ENCODE peak calls at places on chromosome 9, in five cellular contexts. G is HepG2, X is AG09309, M is heart right ventricle, A is fibroblast of pulmonary artery. F is an unnamed sample.

GRCh38 chr9:118961857-118962256 is 407.4 kb downstream of the BRINP1 start:
- DNase-seq in G (no peak), X (peak), M (no peak), A (peak), F (peak)

GRCh38 chr9:136228107-136228875 is 17.3 kb downstream of the QSOX2 start:
- DNase-seq in G (peak), X (no peak), M (no peak), A (peak), F (no peak)

GRCh38 chr9:110142868-110143866 is 64.8 kb downstream of the C9orf152 start:
- DNase-seq in G (no peak), X (no peak), M (no peak), A (no peak), F (no peak)

GRCh38 chr9:92983984-92984589 is 36.8 kb downstream of the FGD3 start:
- DNase-seq in G (no peak), X (no peak), M (no peak), A (no peak), F (no peak)

GRCh38 chr9:21974542-21975409 is 19.4 kb downstream of the CDKN2A start:
- DNase-seq in G (no peak), X (no peak), M (no peak), A (peak), F (no peak)

GRCh38 chr9:19456996-19457693 is 48.3 kb downstream of the ACER2 start:
- DNase-seq in G (peak), X (peak), M (peak), A (peak), F (peak)

GRCh38 chr9:614421-614820 is 227.1 kb upstream of the DMRT1 start:
- DNase-seq in G (peak), X (no peak), M (peak), A (peak), F (no peak)

GRCh38 chr9:4276856-4277255 is 23.0 kb downstream of the GLIS3 start:
- DNase-seq in G (no peak), X (no peak), M (no peak), A (no peak), F (no peak)

GRCh38 chr9:438961-439768 is 224.5 kb downstream of the DOCK8 start:
- DNase-seq in G (no peak), X (no peak), M (no peak), A (peak), F (no peak)

GRCh38 chr9:2755285-2755684 is 38.0 kb downstream of the KCNV2 start:
- DNase-seq in G (no peak), X (no peak), M (no peak), A (no peak), F (no peak)

GRCh38 chr9:98491778-98492177 is 217.0 kb downstream of the GABBR2 start:
- DNase-seq in G (no peak), X (no peak), M (peak), A (peak), F (peak)

GRCh38 chr9:16526380-16526779 is 344.1 kb downstream of the BNC2 start:
- DNase-seq in G (no peak), X (no peak), M (no peak), A (peak), F (peak)

GRCh38 chr9:134366223-134367031 is 40.2 kb downstream of the RXRA start:
- DNase-seq in G (no peak), X (peak), M (peak), A (peak), F (peak)

GRCh38 chr9:99050924-99051323 is 54.0 kb upstream of the TGFBR1 start:
- DNase-seq in G (no peak), X (no peak), M (no peak), A (no peak), F (no peak)

GRCh38 chr9:109903515-109904138 is 123.6 kb downstream of the PALM2AKAP2 start:
- DNase-seq in G (peak), X (peak), M (peak), A (peak), F (peak)

GRCh38 chr9:125409217-125409636 is 147.6 kb downstream of the GAPVD1 start:
- DNase-seq in G (no peak), X (no peak), M (no peak), A (no peak), F (no peak)

GRCh38 chr9:97864396-97864795 is 11.4 kb downstream of the FOXE1 start:
- DNase-seq in G (no peak), X (no peak), M (no peak), A (no peak), F (no peak)

GRCh38 chr9:35673998-35674361 is 252 bp downstream of the CA9 start:
- DNase-seq in G (no peak), X (no peak), M (no peak), A (no peak), F (no peak)

GRCh38 chr9:35673132-35673997 is at the start of gene CA9:
- DNase-seq in G (peak), X (no peak), M (peak), A (no peak), F (no peak)

GRCh38 chr9:35675732-35676392 is 2.1 kb downstream of the CA9 start:
- DNase-seq in G (no peak), X (no peak), M (peak), A (no peak), F (no peak)

GRCh38 chr9:35679091-35679490 is 5.4 kb downstream of the CA9 start:
- DNase-seq in G (no peak), X (no peak), M (no peak), A (no peak), F (no peak)

DNA sequence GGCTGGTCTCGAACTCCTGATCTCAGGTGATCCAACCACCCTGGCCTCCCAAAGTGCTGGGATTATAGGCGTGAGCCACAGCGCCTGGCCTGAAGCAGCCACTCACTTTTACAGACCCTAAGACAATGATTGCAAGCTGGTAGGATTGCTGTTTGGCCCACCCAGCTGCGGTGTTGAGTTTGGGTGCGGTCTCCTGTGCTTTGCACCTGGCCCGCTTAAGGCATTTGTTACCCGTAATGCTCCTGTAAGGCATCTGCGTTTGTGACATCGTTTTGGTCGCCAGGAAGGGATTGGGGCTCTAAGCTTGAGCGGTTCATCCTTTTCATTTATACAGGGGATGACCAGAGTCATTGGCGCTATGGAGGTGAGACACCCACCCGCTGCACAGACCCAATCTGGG is 1.5 kb downstream of the CA9 start:
- DNase-seq in G (no peak), X (no peak), M (no peak), A (no peak), F (no peak)
- H3K4me3 ChIP-seq in G (no peak), X (no peak), M (peak), A (peak), F (peak)

GRCh38 chr9:107274953-107275422 is 8.1 kb upstream of the RAD23B start:
- DNase-seq in G (peak), X (peak), M (no peak), A (peak), F (peak)

GRCh38 chr9:107275530-107275929 is 7.5 kb upstream of the RAD23B start:
- DNase-seq in G (no peak), X (no peak), M (no peak), A (no peak), F (no peak)

GRCh38 chr9:107276966-107277710 is 5.9 kb upstream of the RAD23B start:
- DNase-seq in G (no peak), X (no peak), M (no peak), A (peak), F (no peak)

GRCh38 chr9:107273634-107274033 is 9.4 kb upstream of the RAD23B start:
- DNase-seq in G (no peak), X (no peak), M (no peak), A (no peak), F (no peak)

DNA sequence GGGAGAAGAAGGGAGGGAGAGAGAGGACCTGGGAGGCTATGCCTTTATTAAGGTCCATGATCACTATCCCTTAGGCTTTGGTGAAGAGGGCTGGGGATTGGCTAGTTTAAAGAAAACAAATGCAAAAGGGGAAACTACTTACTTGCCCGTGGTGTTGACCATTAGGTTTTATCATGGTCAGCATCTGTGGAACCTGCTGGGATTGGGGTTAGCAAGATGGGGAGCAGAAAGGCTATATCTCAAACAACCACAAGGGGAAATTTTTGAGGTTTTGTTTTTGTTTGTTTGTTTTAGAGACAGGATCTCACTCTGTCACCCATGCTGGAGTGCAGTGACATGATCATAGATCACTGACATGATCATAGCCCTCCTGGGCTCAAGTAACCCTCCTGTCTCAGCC is 9.0 kb upstream of the RAD23B start:
- DNase-seq in G (no peak), X (no peak), M (no peak), A (no peak), F (no peak)
- TF ChIP-seq CTCF in G (no peak), X (no peak), M (no peak), A (peak), F (peak)

DNA sequence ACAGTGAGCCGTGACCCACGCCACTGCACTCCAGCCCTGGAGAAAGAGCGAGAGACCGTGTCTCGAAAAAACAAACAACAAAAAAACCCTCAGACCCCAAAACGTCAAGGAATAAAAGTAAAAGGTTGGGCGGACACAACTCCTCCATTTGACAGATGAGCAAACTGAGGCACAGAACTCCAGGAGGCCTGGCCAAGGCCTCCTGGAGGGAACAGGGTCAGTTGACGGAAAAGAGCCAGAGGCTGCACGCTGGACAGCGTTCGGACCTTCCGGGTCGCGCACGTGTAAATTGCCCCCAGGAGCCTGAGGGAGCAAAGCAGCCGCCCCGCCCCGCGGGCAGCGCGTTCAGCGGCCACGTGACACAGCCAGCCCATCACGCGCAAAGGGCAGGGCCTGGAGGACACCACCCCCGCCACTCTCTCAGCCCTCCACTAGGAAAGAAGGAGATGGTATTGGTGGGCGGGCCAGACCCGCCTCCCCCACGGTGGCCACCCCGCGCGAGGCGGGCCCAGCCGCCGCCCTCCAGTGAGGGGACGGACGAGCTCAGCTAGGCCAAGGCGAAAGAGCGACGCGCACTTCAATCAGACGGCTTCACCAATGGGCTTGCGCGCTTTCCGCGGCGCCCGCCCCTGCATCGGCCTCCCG is 81.5 kb downstream of the PTPDC1 start:
- DNase-seq in G (peak), X (peak), M (peak), A (peak), F (peak)
- H3K4me3 ChIP-seq in G (peak), X (peak), M (peak), A (peak), F (peak)

DNA sequence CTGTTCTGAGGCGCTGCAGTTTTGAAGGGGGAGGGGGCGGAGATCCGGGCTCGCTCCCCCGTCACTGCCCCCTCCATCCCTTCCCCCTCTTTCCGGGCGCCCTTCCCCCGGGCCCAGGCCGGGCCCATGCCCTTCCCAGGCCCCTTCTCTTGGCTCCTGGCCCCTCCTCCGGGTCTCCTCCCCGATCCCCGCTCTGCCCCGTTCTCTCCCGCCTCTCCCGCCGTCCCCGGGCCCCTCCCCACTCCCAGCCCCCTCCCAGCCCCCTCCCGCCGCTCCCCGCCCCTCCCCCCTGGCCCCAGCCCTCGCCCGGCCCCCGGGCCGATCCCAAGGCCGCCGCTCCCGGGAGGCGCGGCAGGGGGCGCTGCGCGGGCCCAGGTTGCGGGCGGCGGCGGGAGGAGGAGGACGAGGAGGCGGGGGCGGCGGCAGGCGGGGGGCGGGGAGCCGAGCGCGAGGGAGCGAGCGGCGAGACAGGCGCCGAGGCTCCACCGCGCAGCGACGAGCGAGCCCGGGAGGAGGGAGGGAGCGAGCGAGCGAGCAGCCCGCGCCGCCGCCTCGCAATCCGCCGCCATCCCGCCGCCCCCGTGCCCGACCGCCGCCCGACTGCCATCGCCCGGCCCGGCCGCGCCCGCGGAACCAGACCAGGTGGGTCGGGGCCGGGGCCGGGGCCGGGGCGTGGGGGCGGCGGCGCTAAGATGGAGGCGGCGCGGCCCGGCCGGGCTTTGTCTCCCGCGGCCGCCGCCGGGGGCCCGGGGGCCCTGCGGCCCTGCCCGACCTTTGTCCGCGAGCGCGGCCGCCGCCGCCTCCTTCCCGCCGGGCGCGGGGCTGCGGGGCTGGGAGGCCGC is at the start of gene PRRC2B:
- DNase-seq in G (peak), X (no peak), M (peak), A (peak), F (no peak)
- TF ChIP-seq CTCF in G (peak), X (peak), M (peak), A (no peak), F (peak)

DNA sequence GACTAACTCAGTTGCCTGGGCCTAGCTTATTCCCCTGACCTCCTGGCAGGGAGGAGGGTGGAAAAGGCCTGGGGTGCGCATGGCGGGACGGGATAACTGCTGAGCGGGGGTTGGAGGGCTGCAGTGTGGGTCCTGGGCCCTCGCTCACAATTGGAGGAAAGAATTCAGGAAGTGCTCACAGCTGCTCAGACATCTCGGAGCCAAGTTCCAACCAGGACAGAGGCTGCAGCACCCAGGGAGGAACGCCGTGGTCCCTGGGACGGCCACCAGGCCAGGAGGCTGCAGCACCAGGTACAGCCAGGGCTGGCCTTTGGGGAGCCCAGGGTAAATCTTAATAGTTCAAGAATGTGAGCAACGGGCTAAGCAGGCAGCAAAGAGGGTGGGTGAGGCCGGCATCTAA is at the start of gene SPAAR:
- DNase-seq in G (no peak), X (no peak), M (peak), A (no peak), F (no peak)
- H3K4me3 ChIP-seq in G (peak), X (no peak), M (peak), A (no peak), F (no peak)

GRCh38 chr9:83919111-83919510 is 2.1 kb downstream of the KIF27 start:
- DNase-seq in G (no peak), X (no peak), M (no peak), A (no peak), F (no peak)

GRCh38 chr9:83920469-83920941 is 727 bp downstream of the KIF27 start:
- DNase-seq in G (peak), X (no peak), M (peak), A (peak), F (peak)

GRCh38 chr9:83920942-83921707 is at the start of gene KIF27:
- DNase-seq in G (peak), X (peak), M (peak), A (peak), F (peak)
- TF ChIP-seq CTCF in G (peak), X (peak), M (peak), A (peak), F (peak)

GRCh38 chr9:33988219-33988890 is 60.3 kb downstream of the UBAP2 start:
- DNase-seq in G (no peak), X (no peak), M (no peak), A (no peak), F (no peak)
- H3K4me3 ChIP-seq in G (no peak), X (no peak), M (no peak), A (no peak), F (no peak)

GRCh38 chr9:34454571-34455065 is 3.8 kb downstream of the FAM219A start:
- DNase-seq in G (no peak), X (no peak), M (peak), A (peak), F (no peak)
- TF ChIP-seq CTCF in G (no peak), X (peak), M (peak), A (peak), F (peak)